ENCODE peak calls at places on chromosomes 7 and 10, in four cellular contexts. D is retina, X is Caco-2, J is heart right ventricle. K is an unnamed sample.

GRCh38 chr10:100043796-100044195 is 34.0 kb upstream of the DNMBP start:
- DNase-seq in D (no peak), J (peak), X (no peak), K (peak)

GRCh38 chr7:101678713-101679112 is 49.6 kb upstream of the MYL10 start:
- DNase-seq in D (no peak), X (no peak), J (no peak), K (peak)

GRCh38 chr7:130904792-130905191 is 170.8 kb upstream of the KLF14 start:
- DNase-seq in J (no peak), D (no peak), X (no peak), K (no peak)

GRCh38 chr7:144026203-144026883 is 22.4 kb upstream of the OR2A5 start:
- DNase-seq in J (no peak), X (no peak), D (no peak), K (no peak)

GRCh38 chr7:121372376-121373024 is 23.6 kb downstream of the FAM3C start:
- DNase-seq in D (no peak), X (no peak), J (no peak), K (no peak)

GRCh38 chr7:17994079-17994478 is 33.6 kb downstream of the PRPS1L1 start:
- DNase-seq in D (peak), J (no peak), X (no peak), K (no peak)

GRCh38 chr10:6191569-6191968 is 11.2 kb upstream of the PFKFB3 start:
- DNase-seq in D (no peak), X (no peak), J (no peak), K (peak)

GRCh38 chr10:69484736-69485135 is 33.5 kb downstream of the TSPAN15 start:
- DNase-seq in D (no peak), X (no peak), J (no peak), K (peak)

GRCh38 chr10:75662715-75663114 is 231.3 kb downstream of the LRMDA start:
- DNase-seq in D (no peak), J (peak), X (no peak), K (peak)

GRCh38 chr7:151435103-151435916 is 4.6 kb downstream of the CRYGN start:
- DNase-seq in J (no peak), D (no peak), X (no peak), K (no peak)

GRCh38 chr10:12843296-12843945 is 158.1 kb downstream of the CCDC3 start:
- DNase-seq in J (no peak), D (no peak), X (no peak), K (no peak)

GRCh38 chr7:92057375-92057774 is 76.9 kb downstream of the CYP51A1 start:
- DNase-seq in X (peak), D (no peak), J (no peak), K (no peak)

GRCh38 chr7:22665816-22666375 is 61.1 kb upstream of the IL6 start:
- DNase-seq in X (no peak), D (no peak), J (no peak), K (no peak)

GRCh38 chr10:7853892-7854289 is 35.6 kb downstream of the TAF3 start:
- DNase-seq in X (no peak), J (no peak), D (no peak), K (no peak)

GRCh38 chr10:101779544-101780186 is 3.6 kb downstream of the NPM3 start:
- DNase-seq in J (peak), X (peak), D (peak), K (peak)

GRCh38 chr10:102140913-102141540 is 8.2 kb downstream of the PPRC1 start:
- DNase-seq in X (no peak), J (no peak), D (no peak), K (no peak)

GRCh38 chr10:5685764-5686240 is 1.2 kb downstream of the TASOR2 start:
- DNase-seq in X (no peak), J (no peak), D (no peak), K (no peak)

GRCh38 chr10:5323446-5323845 is 41.3 kb upstream of the UCN3 start:
- DNase-seq in X (no peak), J (no peak), D (no peak), K (no peak)

GRCh38 chr7:139127648-139128047 is 18.1 kb upstream of the ZC3HAV1 start:
- DNase-seq in X (no peak), J (no peak), D (no peak), K (no peak)

GRCh38 chr10:97270523-97271154 is 21.8 kb downstream of the ARHGAP19 start:
- DNase-seq in D (no peak), J (no peak), X (no peak), K (no peak)

GRCh38 chr7:44979481-44980392 is 922 bp upstream of the MYO1G start:
- DNase-seq in X (no peak), J (no peak), D (no peak), K (no peak)

GRCh38 chr10:20110435-20111119 is 294.3 kb downstream of the PLXDC2 start:
- DNase-seq in J (no peak), D (peak), X (no peak), K (no peak)

GRCh38 chr7:76129366-76129765 is 72.3 kb upstream of the SRRM3 start:
- DNase-seq in D (no peak), J (no peak), X (no peak), K (no peak)

GRCh38 chr7:106009511-106010226 is 46.6 kb downstream of the CDHR3 start:
- DNase-seq in X (peak), J (peak), D (peak), K (peak)

GRCh38 chr7:139548302-139549028 is 25.0 kb downstream of the CLEC2L start:
- DNase-seq in X (no peak), D (no peak), J (no peak), K (no peak)

GRCh38 chr10:93436577-93436976 is 45.6 kb downstream of the MYOF start:
- DNase-seq in X (no peak), D (no peak), J (peak), K (peak)

GRCh38 chr7:155694846-155695245 is 50.4 kb downstream of the RBM33 start:
- DNase-seq in J (no peak), X (no peak), D (no peak), K (no peak)

GRCh38 chr7:48038815-48039496 is 3.6 kb downstream of the C7orf57 start:
- DNase-seq in J (no peak), X (no peak), D (no peak), K (no peak)

GRCh38 chr10:133464582-133465031 is 10.9 kb downstream of the SCART1 start:
- DNase-seq in J (no peak), D (no peak), X (no peak), K (no peak)